ENCODE peak calls at places on chromosomes 3 and 15, in six cellular contexts. M is heart left ventricle; U is CD8-positive, alpha-beta T cell; Q is AG04450; E is LNCaP clone FGC; X is cardiac muscle cell. R is an unnamed sample.

GRCh38 chr3:124125320-124125719 is 133.4 kb upstream of the ROPN1 start:
- DNase-seq in E (no peak), M (no peak), Q (no peak), U (no peak), X (no peak), R (no peak)

GRCh38 chr3:10155123-10155472 is 9.6 kb upstream of the IRAK2 start:
- DNase-seq in E (no peak), X (no peak), U (no peak), M (no peak), Q (no peak), R (no peak)

GRCh38 chr3:128855574-128855973 is 23.8 kb upstream of the ACAD9 start:
- DNase-seq in M (no peak), U (no peak), E (no peak), X (no peak), Q (no peak), R (no peak)

GRCh38 chr3:12175137-12175593 is 16.5 kb upstream of the TIMP4 start:
- DNase-seq in E (no peak), X (no peak), U (no peak), Q (no peak), M (no peak), R (no peak)

GRCh38 chr15:90315276-90315982 is 36.7 kb upstream of the ZNF774 start:
- DNase-seq in U (no peak), M (peak), X (no peak), Q (no peak), E (peak), R (peak)

GRCh38 chr15:77027111-77027696 is 32.3 kb downstream of the PSTPIP1 start:
- DNase-seq in X (no peak), E (no peak), U (peak), Q (no peak), M (peak), R (no peak)

GRCh38 chr15:63203451-63204090 is 14.2 kb downstream of the RAB8B start:
- DNase-seq in M (no peak), E (no peak), X (no peak), Q (no peak), U (peak), R (no peak)

GRCh38 chr15:63598467-63599400 is 1.5 kb downstream of the FBXL22 start:
- DNase-seq in X (peak), E (no peak), U (no peak), M (no peak), Q (no peak), R (peak)

GRCh38 chr15:88089019-88089603 is 167.4 kb downstream of the NTRK3 start:
- DNase-seq in Q (no peak), E (no peak), X (no peak), U (no peak), M (no peak), R (peak)

GRCh38 chr3:67362686-67363085 is 291.7 kb downstream of the SUCLG2 start:
- DNase-seq in Q (no peak), M (no peak), U (no peak), X (no peak), E (no peak), R (no peak)

GRCh38 chr3:31004025-31004678 is 109.7 kb upstream of the GADL1 start:
- DNase-seq in U (no peak), Q (peak), X (peak), E (no peak), M (no peak), R (no peak)

GRCh38 chr3:29186131-29186599 is 94.7 kb upstream of the RBMS3 start:
- DNase-seq in E (no peak), U (no peak), X (no peak), Q (peak), M (no peak), R (no peak)

GRCh38 chr3:62144482-62144881 is 228.9 kb downstream of the FEZF2 start:
- DNase-seq in Q (no peak), M (no peak), U (no peak), X (no peak), E (no peak), R (no peak)

GRCh38 chr3:23701711-23702110 is 104.0 kb upstream of the UBE2E1 start:
- DNase-seq in Q (no peak), X (no peak), E (no peak), U (no peak), M (no peak), R (no peak)

GRCh38 chr15:61660579-61660978 is 399.7 kb downstream of the VPS13C start:
- DNase-seq in U (no peak), M (no peak), E (no peak), X (no peak), Q (no peak), R (peak)

GRCh38 chr15:48332642-48333034 is 1.4 kb downstream of the DUT start:
- DNase-seq in Q (no peak), U (no peak), M (no peak), E (no peak), X (no peak), R (no peak)

GRCh38 chr3:48919215-48920138 is 835 bp downstream of the ARIH2 start:
- DNase-seq in X (peak), U (peak), M (peak), E (no peak), Q (no peak), R (no peak)

GRCh38 chr3:110180733-110181132 is 843.4 kb upstream of the DPPA4 start:
- DNase-seq in E (peak), Q (no peak), U (no peak), M (peak), X (no peak), R (peak)

GRCh38 chr3:30779686-30780287 is 114.7 kb downstream of the GADL1 start:
- DNase-seq in Q (no peak), U (no peak), M (no peak), E (no peak), X (peak), R (no peak)

GRCh38 chr3:135237371-135237770 is 442.3 kb downstream of the EPHB1 start:
- DNase-seq in U (no peak), M (no peak), E (no peak), Q (no peak), X (no peak), R (no peak)

GRCh38 chr15:45640610-45641009 is 5.8 kb downstream of the SQOR start:
- DNase-seq in U (no peak), X (no peak), Q (peak), E (no peak), M (no peak), R (no peak)

GRCh38 chr15:45641374-45641778 is 6.5 kb downstream of the SQOR start:
- DNase-seq in U (no peak), E (no peak), Q (peak), X (no peak), M (no peak), R (peak)

GRCh38 chr15:45644437-45644836 is 9.6 kb downstream of the SQOR start:
- DNase-seq in E (no peak), Q (no peak), U (no peak), M (no peak), X (no peak), R (no peak)

GRCh38 chr15:45645026-45645980 is 10.5 kb downstream of the SQOR start:
- DNase-seq in M (no peak), E (no peak), U (no peak), X (no peak), Q (no peak), R (no peak)

GRCh38 chr15:45642203-45642932 is 7.5 kb downstream of the SQOR start:
- DNase-seq in X (no peak), M (no peak), E (no peak), Q (peak), U (no peak), R (peak)
- H3K4me3 ChIP-seq in X (no peak), M (no peak), E (no peak), Q (peak), U (no peak), R (no peak)

GRCh38 chr3:100761211-100761921 is 52.1 kb downstream of the TFG start:
- DNase-seq in X (no peak), U (no peak), M (no peak), Q (no peak), E (no peak), R (no peak)
- TF ChIP-seq CTCF in X (no peak), U (no peak), M (peak), Q (peak), E (no peak), R (no peak)

DNA sequence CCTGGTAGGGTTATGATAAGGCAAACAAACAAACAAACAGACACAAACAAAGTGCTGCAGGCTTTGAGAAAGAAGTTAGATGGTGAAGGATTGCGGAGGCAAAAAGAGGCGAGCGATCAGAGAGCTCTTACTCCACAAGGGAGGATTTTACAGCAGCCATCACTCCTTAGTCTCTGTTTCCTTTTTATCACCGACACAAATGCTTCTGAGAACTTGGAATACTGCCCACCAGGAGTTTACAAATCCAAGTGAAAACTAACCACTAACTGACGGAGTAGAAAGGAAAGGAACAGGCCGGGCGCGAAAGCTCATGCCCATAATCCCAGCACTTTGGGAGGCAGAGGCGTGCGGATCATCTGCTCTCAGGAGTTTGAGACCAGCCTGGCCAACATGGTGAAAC is 35.6 kb upstream of the GPR160 start:
- DNase-seq in M (no peak), X (no peak), E (no peak), U (no peak), Q (no peak), R (no peak)
- H3K4me3 ChIP-seq in M (peak), X (no peak), E (no peak), U (no peak), Q (no peak), R (no peak)

GRCh38 chr3:185120126-185120525 is 32.7 kb downstream of the C3orf70 start:
- DNase-seq in E (peak), Q (no peak), M (no peak), U (no peak), X (no peak), R (no peak)
- TF ChIP-seq CTCF in E (no peak), Q (no peak), M (no peak), U (no peak), X (no peak), R (no peak)

GRCh38 chr15:73923488-73924164 is 2.6 kb upstream of the LOXL1 start:
- DNase-seq in Q (no peak), M (no peak), U (no peak), X (no peak), E (no peak), R (no peak)

GRCh38 chr15:73921257-73921890 is 4.9 kb upstream of the LOXL1 start:
- DNase-seq in X (no peak), Q (no peak), E (no peak), U (no peak), M (peak), R (no peak)

GRCh38 chr15:73922186-73923151 is 3.8 kb upstream of the LOXL1 start:
- DNase-seq in X (peak), U (no peak), Q (no peak), M (peak), E (no peak), R (no peak)

GRCh38 chr15:73924258-73924921 is 1.9 kb upstream of the LOXL1 start:
- DNase-seq in X (no peak), U (peak), M (no peak), E (no peak), Q (peak), R (peak)

DNA sequence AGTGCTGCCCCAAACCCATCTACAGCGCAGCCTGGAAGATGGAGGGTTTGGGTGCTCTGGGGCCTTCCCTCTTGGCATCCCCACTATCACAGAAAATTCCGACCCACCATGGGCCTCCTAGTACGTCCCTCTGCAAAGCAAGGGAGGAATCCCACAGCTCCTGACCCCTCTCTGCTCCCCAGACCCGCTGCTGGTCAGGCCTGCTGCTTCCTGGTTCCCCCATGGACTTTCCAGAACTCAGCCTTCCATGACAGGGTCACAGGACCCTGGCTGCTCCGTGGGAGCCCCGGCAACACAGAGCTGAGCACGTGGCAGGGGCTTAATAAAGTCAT is 3.1 kb upstream of the LOXL1 start:
- DNase-seq in M (peak), U (no peak), E (no peak), X (no peak), Q (no peak), R (no peak)
- H3K4me3 ChIP-seq in M (no peak), U (no peak), E (no peak), X (no peak), Q (peak), R (no peak)

DNA sequence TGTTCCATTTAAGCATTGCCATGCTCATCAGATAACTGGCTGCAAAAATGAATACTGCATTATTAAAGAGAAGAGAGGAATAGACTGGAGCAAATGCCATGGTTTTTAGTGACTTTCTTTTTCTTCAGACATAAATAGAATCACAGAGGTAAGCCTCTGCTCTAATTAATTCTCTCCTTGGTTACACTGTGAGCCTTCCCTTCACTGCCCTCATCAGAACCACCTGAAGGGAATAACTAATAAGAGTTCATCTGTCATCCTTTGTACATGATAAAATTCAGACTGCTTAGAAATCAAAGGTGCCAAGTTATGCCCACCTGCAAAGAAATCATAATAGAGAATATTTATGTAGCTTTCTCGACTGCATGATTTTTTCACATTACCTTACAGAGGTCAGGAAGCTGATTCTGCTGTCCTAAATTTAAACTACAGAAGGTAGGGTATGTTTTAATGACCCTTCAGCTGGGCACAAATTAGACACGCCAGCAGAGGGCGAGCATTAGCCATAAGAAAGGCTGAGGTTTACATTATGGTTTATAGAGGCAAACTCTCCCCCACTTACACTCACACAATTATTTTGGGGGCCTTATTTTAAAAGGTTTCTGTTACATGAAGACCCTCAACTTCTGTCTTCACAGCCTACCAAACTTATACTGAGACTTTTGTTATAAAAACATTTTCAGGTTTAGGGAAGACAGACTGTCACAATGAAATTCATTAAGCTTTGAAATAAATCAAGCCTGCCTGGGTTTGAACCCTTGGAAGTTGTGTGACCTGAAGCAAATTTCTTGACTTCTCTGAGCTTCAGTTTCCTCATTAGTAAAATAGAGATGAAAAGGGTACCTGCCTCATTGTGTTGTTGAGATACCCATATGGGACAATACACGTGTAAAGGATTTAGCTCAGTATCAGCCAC is 15.3 kb upstream of the UNC13C start:
- DNase-seq in M (no peak), X (peak), E (no peak), U (no peak), Q (no peak), R (no peak)
- TF ChIP-seq CTCF in M (peak), X (peak), E (peak), U (no peak), Q (peak), R (no peak)

DNA sequence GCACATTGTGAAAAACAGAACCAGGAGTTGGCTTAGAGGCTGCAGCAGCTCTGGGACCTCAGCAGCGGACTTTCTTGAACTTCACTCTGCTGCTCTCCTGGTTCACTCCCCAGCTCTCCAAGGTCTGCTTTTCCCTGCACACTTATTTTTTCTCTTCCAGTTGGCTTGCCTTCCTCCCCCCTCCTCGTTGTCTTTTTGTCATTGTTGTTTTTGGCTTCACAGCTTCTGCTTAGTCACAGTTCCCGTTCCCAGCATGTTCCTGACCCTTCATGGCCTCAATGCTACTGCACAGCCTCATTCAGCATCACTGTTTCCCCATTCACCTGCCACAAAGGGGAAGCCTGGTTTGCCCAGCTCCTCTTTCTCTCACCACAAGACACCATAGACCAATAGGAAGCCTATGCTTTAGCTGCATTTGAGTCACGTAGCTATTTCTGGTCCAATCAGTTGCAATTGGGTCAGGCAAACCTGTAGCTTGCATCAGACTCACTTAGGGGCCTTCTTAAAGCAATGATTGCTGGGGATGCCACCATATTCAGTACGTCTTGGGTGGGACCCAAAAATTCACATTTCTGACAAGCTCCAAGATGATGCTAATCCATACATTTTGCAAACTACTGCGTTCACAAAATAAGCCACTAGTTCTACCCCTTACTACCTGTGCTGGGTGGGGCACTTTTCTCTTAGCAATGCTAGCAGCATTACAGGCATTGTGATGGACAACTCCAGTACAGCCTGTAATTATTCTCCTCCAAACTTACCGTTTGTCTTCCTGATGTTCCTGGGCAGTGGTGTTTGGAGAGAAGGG is 7.8 kb upstream of the SUMF1 start:
- DNase-seq in E (no peak), M (peak), X (no peak), Q (no peak), U (no peak), R (no peak)
- H3K4me3 ChIP-seq in E (no peak), M (no peak), X (no peak), Q (no peak), U (no peak), R (no peak)

GRCh38 chr3:73192036-73192738 is 130.7 kb downstream of the EBLN2 start:
- DNase-seq in E (no peak), M (no peak), U (no peak), X (peak), Q (no peak), R (no peak)
- TF ChIP-seq CTCF in E (peak), M (no peak), U (no peak), X (no peak), Q (no peak), R (no peak)

DNA sequence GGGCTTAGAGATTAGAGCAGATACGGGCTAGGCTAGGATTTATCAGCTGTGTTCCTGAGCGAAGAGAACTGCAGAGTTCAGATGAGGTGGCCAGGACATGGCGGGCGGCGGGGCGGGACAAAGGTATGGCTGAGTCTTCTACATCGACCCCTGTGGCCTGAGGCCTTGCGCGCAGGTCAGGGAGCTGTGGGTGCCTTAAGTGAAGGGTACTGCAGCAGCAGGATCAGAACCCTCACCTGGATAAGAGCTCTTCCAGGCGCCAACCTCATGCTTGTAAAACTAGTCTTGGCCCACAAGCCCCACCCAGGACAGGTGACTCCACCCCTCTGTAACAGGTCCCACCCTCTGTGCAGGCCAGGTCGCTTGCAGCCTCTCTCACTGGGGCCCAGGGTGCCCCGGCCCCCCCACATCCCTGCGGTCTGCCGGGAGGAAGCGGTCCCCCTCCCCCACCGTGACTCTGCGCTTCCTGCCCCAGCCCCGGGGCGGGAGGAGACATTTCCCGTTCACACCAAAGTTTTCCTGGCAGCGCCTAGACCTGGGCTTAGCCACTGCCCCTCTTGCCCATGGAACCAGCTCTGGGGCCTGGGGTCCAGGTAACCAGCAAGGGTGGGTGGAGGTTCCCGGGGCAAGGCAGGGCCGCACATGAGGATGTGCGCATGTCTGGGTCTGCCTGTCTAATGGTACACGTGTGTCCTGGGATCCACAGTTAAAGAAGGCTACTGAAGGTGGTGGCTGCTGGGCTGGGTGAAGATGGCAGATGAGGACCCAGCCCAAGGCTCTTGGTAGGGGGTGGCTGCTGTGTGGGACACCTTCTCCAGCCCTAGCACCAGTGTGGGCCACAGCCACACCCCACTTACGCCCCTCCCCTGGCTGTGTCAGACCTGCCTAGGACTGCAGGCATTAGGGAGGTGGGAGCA is 8.3 kb downstream of the NBEAL2 start:
- DNase-seq in U (peak), E (no peak), Q (no peak), X (no peak), M (peak), R (no peak)
- H3K4me3 ChIP-seq in U (peak), E (no peak), Q (no peak), X (no peak), M (peak), R (no peak)

GRCh38 chr15:100663066-100663465 is 60.7 kb downstream of the ASB7 start:
- DNase-seq in E (no peak), U (no peak), Q (no peak), M (no peak), X (no peak), R (no peak)
- TF ChIP-seq CTCF in E (no peak), U (no peak), Q (peak), M (no peak), X (peak), R (no peak)

R was measured in uterus.